ENCODE peak calls at places on chromosomes 4 and X, in four cellular contexts. L is OCI-LY7, T is T-helper 1 cell, S is HCEC 1CT. N is an unnamed sample.

GRCh38 chrX:10603612-10604011 is 16.8 kb downstream of the MID1 start:
- DNase-seq in S (no peak), L (no peak), T (no peak), N (no peak)

GRCh38 chrX:53930513-53931380 is 113.5 kb downstream of the PHF8 start:
- DNase-seq in L (no peak), S (peak; percentile 37), T (no peak), N (no peak)

GRCh38 chrX:56281789-56282188 is 49.6 kb downstream of the KLF8 start:
- DNase-seq in S (no peak), L (peak; percentile 23), T (no peak), N (no peak)

GRCh38 chr4:153143527-153144348 is 60.5 kb upstream of the TRIM2 start:
- DNase-seq in S (no peak), L (no peak), T (no peak), N (no peak)

GRCh38 chrX:107672955-107673378 is 44.7 kb downstream of the PRPS1 start:
- DNase-seq in T (peak; percentile 65), L (peak; percentile 83), S (peak; percentile 78), N (peak; percentile 38)

GRCh38 chrX:150688911-150689451 is 4.2 kb upstream of the MTMR1 start:
- DNase-seq in S (peak; percentile 92), L (no peak), T (no peak), N (no peak)

GRCh38 chrX:153645151-153645550 is 1.9 kb upstream of the DUSP9 start:
- DNase-seq in S (no peak), L (no peak), T (no peak), N (no peak)

GRCh38 chrX:67720344-67720743 is 176.5 kb downstream of the AR start:
- DNase-seq in L (no peak), S (no peak), T (no peak), N (no peak)

GRCh38 chr4:42150653-42151567 is 1.5 kb downstream of the BEND4 start:
- DNase-seq in L (peak; percentile 78), S (no peak), T (no peak), N (peak; percentile 76)

GRCh38 chr4:188408244-188409067 is 269.2 kb downstream of the TRIML1 start:
- DNase-seq in T (no peak), L (no peak), S (peak; percentile 7), N (no peak)

GRCh38 chrX:40570346-40571093 is 10.2 kb upstream of the ATP6AP2 start:
- DNase-seq in S (no peak), T (no peak), L (no peak), N (no peak)

GRCh38 chr4:20266215-20267082 is 14.7 kb downstream of the SLIT2 start:
- DNase-seq in T (no peak), S (no peak), L (no peak), N (no peak)

GRCh38 chr4:75940692-75941253 is at the start of gene NAAA:
- DNase-seq in S (peak; percentile 37), T (peak; percentile 75), L (peak; percentile 81), N (peak; percentile 92)

N was measured in retina.